ENCODE peak calls at places on chromosome 4, in seven cellular contexts. One of them, this sample, is unnamed.

GRCh38 chr4:182862166-182862875 is 54.9 kb downstream of the DCTD start:
- DNase-seq in choroid plexus epithelial cell: no peak
- DNase-seq in mammary epithelial cell: no peak
- DNase-seq in Panc1: no peak
- DNase-seq in pancreas: peak; percentile 21
- DNase-seq in foreskin fibroblast: no peak
- DNase-seq in heart right ventricle: no peak
- DNase-seq in this sample: no peak

GRCh38 chr4:31107362-31107761 is 387.2 kb downstream of the PCDH7 start:
- DNase-seq in mammary epithelial cell: peak; percentile 1
- DNase-seq in choroid plexus epithelial cell: no peak
- DNase-seq in pancreas: no peak
- DNase-seq in Panc1: no peak
- DNase-seq in foreskin fibroblast: no peak
- DNase-seq in heart right ventricle: no peak
- DNase-seq in this sample: no peak

GRCh38 chr4:121070696-121071639 is 1.4 kb downstream of the NDNF start:
- DNase-seq in choroid plexus epithelial cell: peak; percentile 15
- DNase-seq in Panc1: no peak
- DNase-seq in heart right ventricle: peak; percentile 33
- DNase-seq in foreskin fibroblast: peak; percentile 32
- DNase-seq in mammary epithelial cell: no peak
- DNase-seq in pancreas: peak; percentile 28
- DNase-seq in this sample: no peak

GRCh38 chr4:56544573-56545131 is 39.1 kb downstream of the ARL9 start:
- DNase-seq in pancreas: peak; percentile 86
- DNase-seq in mammary epithelial cell: peak; percentile 70
- DNase-seq in heart right ventricle: peak; percentile 80
- DNase-seq in Panc1: peak; percentile 52
- DNase-seq in foreskin fibroblast: peak; percentile 70
- DNase-seq in choroid plexus epithelial cell: peak; percentile 85
- DNase-seq in this sample: peak; percentile 50

GRCh38 chr4:8736083-8736825 is 135.4 kb downstream of the HMX1 start:
- DNase-seq in choroid plexus epithelial cell: no peak
- DNase-seq in pancreas: no peak
- DNase-seq in heart right ventricle: no peak
- DNase-seq in mammary epithelial cell: no peak
- DNase-seq in Panc1: no peak
- DNase-seq in foreskin fibroblast: no peak
- DNase-seq in this sample: no peak

GRCh38 chr4:168610911-168611530 is 114.2 kb downstream of the PALLD start:
- DNase-seq in pancreas: no peak
- DNase-seq in mammary epithelial cell: no peak
- DNase-seq in foreskin fibroblast: no peak
- DNase-seq in choroid plexus epithelial cell: no peak
- DNase-seq in Panc1: no peak
- DNase-seq in heart right ventricle: no peak
- DNase-seq in this sample: no peak

GRCh38 chr4:62709618-62710252 is 1509.6 kb downstream of the ADGRL3 start:
- DNase-seq in foreskin fibroblast: no peak
- DNase-seq in Panc1: no peak
- DNase-seq in mammary epithelial cell: peak; percentile 3
- DNase-seq in heart right ventricle: no peak
- DNase-seq in pancreas: no peak
- DNase-seq in choroid plexus epithelial cell: peak; percentile 43
- DNase-seq in this sample: no peak

GRCh38 chr4:125732682-125733081 is 417.9 kb downstream of the FAT4 start:
- DNase-seq in pancreas: no peak
- DNase-seq in choroid plexus epithelial cell: no peak
- DNase-seq in heart right ventricle: no peak
- DNase-seq in foreskin fibroblast: no peak
- DNase-seq in mammary epithelial cell: no peak
- DNase-seq in Panc1: no peak
- DNase-seq in this sample: no peak

GRCh38 chr4:1511441-1512041 is 105.3 kb upstream of the NKX1-1 start:
- DNase-seq in mammary epithelial cell: no peak
- DNase-seq in pancreas: peak; percentile 49
- DNase-seq in Panc1: no peak
- DNase-seq in choroid plexus epithelial cell: peak; percentile 90
- DNase-seq in heart right ventricle: no peak
- DNase-seq in foreskin fibroblast: no peak
- DNase-seq in this sample: no peak

DNA sequence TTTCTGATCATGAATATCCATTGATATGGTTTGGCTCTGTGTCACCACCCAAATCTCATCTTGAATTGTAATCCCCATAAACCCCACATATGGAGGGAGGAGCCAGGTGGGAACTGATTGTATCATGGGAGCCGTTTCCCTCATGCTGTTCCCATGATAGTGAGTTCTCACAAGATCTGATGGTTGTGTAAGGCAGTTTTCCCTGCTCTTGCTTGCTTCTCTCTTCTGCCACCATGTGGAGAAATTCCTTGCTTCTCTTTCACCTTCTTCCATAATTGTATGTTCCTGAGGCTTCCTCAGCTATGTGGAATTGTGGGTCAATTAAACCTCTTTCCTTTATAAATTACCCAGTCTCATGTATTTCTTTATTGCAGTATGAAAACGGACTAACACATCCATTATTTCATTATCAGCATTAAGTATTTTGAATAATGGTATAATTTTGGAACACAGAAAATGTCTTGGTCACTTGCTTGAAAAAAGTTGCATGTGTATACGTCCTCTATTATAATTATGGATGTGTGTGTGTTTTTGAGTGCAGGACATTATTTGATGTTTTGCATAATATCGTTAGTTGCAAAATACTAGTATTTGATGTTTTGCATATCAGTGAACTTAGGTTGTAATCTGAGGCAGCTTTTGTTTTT is 334.6 kb downstream of the PCDH10 start:
- DNase-seq in choroid plexus epithelial cell: peak; percentile 83
- DNase-seq in Panc1: no peak
- DNase-seq in mammary epithelial cell: peak; percentile 16
- DNase-seq in pancreas: no peak
- DNase-seq in foreskin fibroblast: no peak
- DNase-seq in heart right ventricle: no peak
- DNase-seq in this sample: no peak
- TF ChIP-seq CTCF in choroid plexus epithelial cell: peak; percentile 72
- TF ChIP-seq CTCF in Panc1: peak; percentile 32
- TF ChIP-seq CTCF in mammary epithelial cell: peak; percentile 47
- TF ChIP-seq CTCF in pancreas: no peak
- TF ChIP-seq CTCF in foreskin fibroblast: peak; percentile 36
- TF ChIP-seq CTCF in heart right ventricle: peak; percentile 6
- TF ChIP-seq CTCF in this sample: no peak

GRCh38 chr4:17785858-17786257 is 4.4 kb upstream of the FAM184B start:
- DNase-seq in heart right ventricle: no peak
- DNase-seq in foreskin fibroblast: no peak
- DNase-seq in pancreas: no peak
- DNase-seq in mammary epithelial cell: no peak
- DNase-seq in choroid plexus epithelial cell: no peak
- DNase-seq in Panc1: no peak
- DNase-seq in this sample: no peak
- TF ChIP-seq CTCF in heart right ventricle: no peak
- TF ChIP-seq CTCF in foreskin fibroblast: no peak
- TF ChIP-seq CTCF in pancreas: no peak
- TF ChIP-seq CTCF in mammary epithelial cell: no peak
- TF ChIP-seq CTCF in choroid plexus epithelial cell: no peak
- TF ChIP-seq CTCF in Panc1: peak; percentile 33
- TF ChIP-seq CTCF in this sample: no peak

GRCh38 chr4:107823870-107824366 is 814 bp upstream of the SGMS2 start:
- DNase-seq in choroid plexus epithelial cell: no peak
- DNase-seq in pancreas: no peak
- DNase-seq in mammary epithelial cell: no peak
- DNase-seq in heart right ventricle: no peak
- DNase-seq in Panc1: peak; percentile 47
- DNase-seq in foreskin fibroblast: no peak
- DNase-seq in this sample: no peak

GRCh38 chr4:107825072-107825789 is 499 bp downstream of the SGMS2 start:
- DNase-seq in foreskin fibroblast: peak; percentile 38
- DNase-seq in mammary epithelial cell: peak; percentile 71
- DNase-seq in heart right ventricle: peak; percentile 16
- DNase-seq in Panc1: no peak
- DNase-seq in pancreas: peak; percentile 58
- DNase-seq in choroid plexus epithelial cell: peak; percentile 66
- DNase-seq in this sample: no peak

GRCh38 chr4:107828315-107828714 is 3.6 kb downstream of the SGMS2 start:
- DNase-seq in Panc1: no peak
- DNase-seq in heart right ventricle: no peak
- DNase-seq in foreskin fibroblast: no peak
- DNase-seq in mammary epithelial cell: no peak
- DNase-seq in pancreas: no peak
- DNase-seq in choroid plexus epithelial cell: no peak
- DNase-seq in this sample: no peak

GRCh38 chr4:107826427-107826980 is 1.8 kb downstream of the SGMS2 start:
- DNase-seq in mammary epithelial cell: peak; percentile 11
- DNase-seq in pancreas: no peak
- DNase-seq in Panc1: no peak
- DNase-seq in foreskin fibroblast: no peak
- DNase-seq in choroid plexus epithelial cell: no peak
- DNase-seq in heart right ventricle: no peak
- DNase-seq in this sample: no peak

GRCh38 chr4:107824367-107825071 is at the start of gene SGMS2:
- DNase-seq in heart right ventricle: peak; percentile 87
- DNase-seq in pancreas: peak; percentile 91
- DNase-seq in foreskin fibroblast: peak; percentile 91
- DNase-seq in choroid plexus epithelial cell: peak; percentile 81
- DNase-seq in Panc1: peak; percentile 39
- DNase-seq in mammary epithelial cell: peak; percentile 95
- DNase-seq in this sample: no peak
- TF ChIP-seq CTCF in heart right ventricle: no peak
- TF ChIP-seq CTCF in pancreas: no peak
- TF ChIP-seq CTCF in foreskin fibroblast: no peak
- TF ChIP-seq CTCF in choroid plexus epithelial cell: no peak
- TF ChIP-seq CTCF in Panc1: peak; percentile 25
- TF ChIP-seq CTCF in mammary epithelial cell: no peak
- TF ChIP-seq CTCF in this sample: no peak

GRCh38 chr4:112840619-112841018 is 203.7 kb downstream of the LARP7 start:
- DNase-seq in pancreas: no peak
- DNase-seq in foreskin fibroblast: no peak
- DNase-seq in mammary epithelial cell: no peak
- DNase-seq in choroid plexus epithelial cell: no peak
- DNase-seq in heart right ventricle: no peak
- DNase-seq in Panc1: no peak
- DNase-seq in this sample: no peak
- TF ChIP-seq CTCF in pancreas: no peak
- TF ChIP-seq CTCF in foreskin fibroblast: no peak
- TF ChIP-seq CTCF in mammary epithelial cell: no peak
- TF ChIP-seq CTCF in choroid plexus epithelial cell: no peak
- TF ChIP-seq CTCF in heart right ventricle: no peak
- TF ChIP-seq CTCF in Panc1: no peak
- TF ChIP-seq CTCF in this sample: no peak

GRCh38 chr4:11488657-11489448 is 60.2 kb upstream of the HS3ST1 start:
- DNase-seq in heart right ventricle: no peak
- DNase-seq in choroid plexus epithelial cell: no peak
- DNase-seq in foreskin fibroblast: no peak
- DNase-seq in mammary epithelial cell: peak; percentile 73
- DNase-seq in Panc1: no peak
- DNase-seq in pancreas: no peak
- DNase-seq in this sample: no peak
- TF ChIP-seq CTCF in heart right ventricle: no peak
- TF ChIP-seq CTCF in choroid plexus epithelial cell: no peak
- TF ChIP-seq CTCF in foreskin fibroblast: no peak
- TF ChIP-seq CTCF in mammary epithelial cell: no peak
- TF ChIP-seq CTCF in Panc1: peak; percentile 15
- TF ChIP-seq CTCF in pancreas: no peak
- TF ChIP-seq CTCF in this sample: no peak

GRCh38 chr4:21134994-21135393 is 434.7 kb downstream of the PACRGL start:
- DNase-seq in mammary epithelial cell: peak; percentile 29
- DNase-seq in pancreas: no peak
- DNase-seq in heart right ventricle: no peak
- DNase-seq in Panc1: no peak
- DNase-seq in choroid plexus epithelial cell: peak; percentile 16
- DNase-seq in foreskin fibroblast: no peak
- DNase-seq in this sample: no peak
- TF ChIP-seq CTCF in mammary epithelial cell: peak; percentile 43
- TF ChIP-seq CTCF in pancreas: no peak
- TF ChIP-seq CTCF in heart right ventricle: peak; percentile 17
- TF ChIP-seq CTCF in Panc1: peak; percentile 7
- TF ChIP-seq CTCF in choroid plexus epithelial cell: no peak
- TF ChIP-seq CTCF in foreskin fibroblast: no peak
- TF ChIP-seq CTCF in this sample: no peak